ENCODE peak calls at places on chromosomes 12 and 14, in six cellular contexts. M is A549, R is GM12878, H is K562, K is endothelial cell of umbilical vein, T is HepG2. Y is an unnamed sample.
A peak's percentile ranks its signal among the peaks of the same experiment; 100 is the strongest.

GRCh38 chr14:54285030-54285429 is 111.8 kb upstream of the CDKN3 start:
- DNase-seq in M (no peak), H (no peak), T (no peak), K (no peak), R (no peak), Y (no peak)

GRCh38 chr14:95265106-95266094 is 54.3 kb downstream of the CLMN start:
- DNase-seq in T (peak; percentile 95), H (no peak), K (peak; percentile 96), M (peak; percentile 88), R (peak; percentile 96), Y (peak; percentile 76)

GRCh38 chr12:80400591-80400991 is 43.4 kb upstream of the PTPRQ start:
- DNase-seq in T (no peak), M (no peak), R (no peak), H (no peak), K (peak; percentile 26), Y (no peak)

GRCh38 chr12:49809369-49810158 is 18.6 kb downstream of the NCKAP5L start:
- DNase-seq in M (no peak), K (no peak), H (no peak), R (no peak), T (no peak), Y (peak; percentile 66)

GRCh38 chr12:10941916-10942607 is 3.0 kb upstream of the TAS2R14 start:
- DNase-seq in R (peak; percentile 9), H (no peak), T (peak; percentile 28), M (no peak), K (no peak), Y (no peak)

GRCh38 chr12:92332552-92332951 is 186.9 kb upstream of the BTG1 start:
- DNase-seq in R (no peak), M (no peak), T (no peak), H (no peak), K (no peak), Y (no peak)

GRCh38 chr14:94936411-94936892 is 166.5 kb upstream of the GSC start:
- DNase-seq in H (no peak), T (no peak), M (no peak), R (no peak), K (no peak), Y (no peak)

GRCh38 chr12:106032141-106032925 is 106.4 kb downstream of the NUAK1 start:
- DNase-seq in M (no peak), T (no peak), K (no peak), H (no peak), R (no peak), Y (no peak)

GRCh38 chr12:14952295-14952995 is 9.0 kb downstream of the ARHGDIB start:
- DNase-seq in M (peak; percentile 42), T (peak; percentile 42), H (no peak), R (no peak), K (peak; percentile 97), Y (peak; percentile 69)

GRCh38 chr12:52903285-52903854 is 1.5 kb downstream of the KRT8 start:
- DNase-seq in K (peak; percentile 75), R (no peak), H (peak; percentile 91), M (peak; percentile 50), T (peak; percentile 69), Y (peak; percentile 92)

GRCh38 chr12:39581592-39581991 is 38.0 kb downstream of the ABCD2 start:
- DNase-seq in R (no peak), M (no peak), H (no peak), T (no peak), K (peak; percentile 29), Y (no peak)

GRCh38 chr12:13539051-13539450 is 342.5 kb downstream of the EMP1 start:
- DNase-seq in R (no peak), K (no peak), M (no peak), T (no peak), H (no peak), Y (no peak)

GRCh38 chr12:26878661-26879119 is 45.7 kb upstream of the ITPR2 start:
- DNase-seq in R (no peak), K (peak; percentile 93), H (no peak), M (no peak), T (no peak), Y (no peak)

GRCh38 chr14:73289729-73290128 is 52.4 kb downstream of the PAPLN start:
- DNase-seq in R (no peak), H (no peak), T (no peak), M (no peak), K (no peak), Y (no peak)

GRCh38 chr12:124570810-124571209 is 3.4 kb upstream of the NCOR2 start:
- DNase-seq in M (no peak), T (no peak), R (no peak), K (no peak), H (no peak), Y (no peak)

GRCh38 chr12:124567035-124567672 is at the start of gene NCOR2:
- DNase-seq in K (no peak), T (no peak), R (no peak), M (no peak), H (peak; percentile 85), Y (peak; percentile 79)

GRCh38 chr12:124569375-124570148 is 2.1 kb upstream of the NCOR2 start:
- DNase-seq in R (no peak), M (no peak), K (no peak), H (no peak), T (no peak), Y (no peak)

GRCh38 chr12:124567673-124568373 is 411 bp upstream of the NCOR2 start:
- DNase-seq in T (peak; percentile 19), R (no peak), M (peak; percentile 84), H (peak; percentile 92), K (peak; percentile 70), Y (peak; percentile 92)

DNA sequence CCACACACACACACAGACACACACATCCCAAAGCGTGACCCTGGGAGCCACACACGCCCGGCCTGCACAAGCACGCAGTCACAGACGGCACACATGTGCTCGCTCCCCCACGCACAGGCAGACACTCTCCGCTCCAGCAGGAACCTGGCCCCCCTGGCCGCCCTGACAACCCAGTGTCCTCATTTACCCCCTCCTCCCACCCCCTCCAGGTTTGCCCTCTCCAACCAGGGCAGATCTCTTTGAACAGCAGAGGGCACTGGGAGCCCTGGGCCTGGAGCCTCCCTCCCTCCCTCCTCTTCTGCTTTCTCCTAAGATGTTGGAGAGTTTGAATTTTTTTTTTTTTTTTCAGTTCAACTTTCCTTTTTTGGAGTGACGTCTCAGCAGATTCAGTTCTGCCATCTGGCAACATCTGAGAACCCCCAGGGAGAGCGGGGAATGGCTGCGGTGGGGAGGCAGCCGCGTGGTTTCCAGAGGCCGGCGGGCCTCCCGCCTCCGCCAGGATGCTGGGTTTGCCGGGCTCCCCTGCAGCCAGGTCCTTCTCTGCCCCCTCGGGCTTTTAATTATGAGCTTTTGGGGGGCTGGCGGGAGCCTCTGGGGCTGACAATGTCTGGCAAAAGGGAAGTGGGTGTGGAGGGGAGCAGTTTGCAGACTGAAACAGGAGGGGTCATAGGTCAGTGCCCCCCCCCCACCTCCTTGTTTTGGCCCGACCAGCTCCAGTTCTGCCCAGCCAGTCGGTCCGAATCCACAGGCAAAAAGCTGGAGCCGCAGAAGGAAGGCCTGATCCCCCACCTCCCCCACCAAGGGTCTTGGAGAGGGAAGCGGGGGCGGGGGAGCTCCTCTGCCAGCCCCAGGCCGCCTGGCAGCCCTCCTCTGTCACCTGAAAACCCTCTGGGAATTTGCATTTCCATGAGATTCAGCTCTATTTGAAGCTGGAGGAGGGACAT is 1.3 kb upstream of the NCOR2 start:
- DNase-seq in R (peak; percentile 53), K (no peak), M (no peak), T (no peak), H (no peak), Y (peak; percentile 98)
- TF ChIP-seq MYC in R (peak; percentile 28), K (no peak), M (no peak), T (no peak), H (no peak), Y (peak; percentile 83)

DNA sequence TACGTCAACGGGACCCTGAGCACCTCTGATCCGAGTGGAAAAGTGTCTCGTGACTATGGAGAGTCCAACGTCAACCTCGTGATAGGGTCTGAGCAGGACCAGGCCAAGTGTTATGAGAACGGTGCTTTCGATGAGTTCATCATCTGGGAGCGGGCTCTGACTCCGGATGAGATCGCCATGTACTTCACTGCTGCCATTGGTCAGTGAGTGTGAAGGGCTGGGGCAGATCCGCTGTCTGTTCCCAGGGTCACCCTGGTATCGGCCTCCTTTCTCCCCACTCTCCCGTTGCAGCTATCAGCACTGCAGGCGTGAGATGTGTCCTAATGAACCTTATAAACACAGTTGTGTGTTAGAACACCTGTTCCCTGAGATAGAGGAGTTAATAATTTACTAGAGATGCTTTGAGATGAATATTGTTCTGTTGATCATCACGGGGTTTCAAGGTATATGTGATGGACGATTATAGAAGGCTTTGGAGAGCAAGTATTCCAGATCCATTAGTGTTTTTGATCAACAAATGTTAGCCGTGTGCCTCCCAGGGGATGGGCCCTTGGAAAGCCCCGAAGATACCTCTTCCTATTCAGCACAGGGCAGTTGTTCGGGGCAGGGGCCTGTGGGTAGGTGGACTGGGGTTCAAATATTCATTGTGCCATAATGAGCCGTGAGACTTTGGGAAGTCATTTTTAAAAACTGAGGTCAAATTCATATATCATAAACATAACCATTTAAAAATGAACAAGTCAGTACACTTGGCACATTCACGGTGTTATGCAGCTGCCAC is 33.6 kb downstream of the ADGRD1 start:
- DNase-seq in H (no peak), K (no peak), M (no peak), R (no peak), T (peak; percentile 25), Y (no peak)
- TF ChIP-seq MAX in H (no peak), K (no peak), M (no peak), R (no peak), T (no peak), Y (no peak)

GRCh38 chr14:51527073-51527472 is 124.6 kb upstream of the FRMD6 start:
- DNase-seq in K (no peak), M (no peak), R (no peak), H (no peak), T (no peak), Y (no peak)
- TF ChIP-seq MYC in K (no peak), M (no peak), R (no peak), H (no peak), T (no peak), Y (no peak)

GRCh38 chr12:132186857-132187620 is 42.8 kb downstream of the NOC4L start:
- DNase-seq in T (no peak), H (no peak), K (no peak), R (no peak), M (no peak), Y (no peak)

GRCh38 chr12:132186208-132186856 is 42.1 kb downstream of the NOC4L start:
- DNase-seq in K (no peak), M (no peak), H (no peak), T (no peak), R (no peak), Y (peak; percentile 46)

GRCh38 chr12:132189378-132190011 is 45.2 kb downstream of the NOC4L start:
- DNase-seq in H (peak; percentile 96), T (no peak), R (peak; percentile 31), K (peak; percentile 77), M (peak; percentile 94), Y (peak; percentile 99)

GRCh38 chr12:132188451-132189298 is 44.4 kb downstream of the NOC4L start:
- DNase-seq in T (no peak), H (no peak), M (peak; percentile 28), K (no peak), R (no peak), Y (no peak)

DNA sequence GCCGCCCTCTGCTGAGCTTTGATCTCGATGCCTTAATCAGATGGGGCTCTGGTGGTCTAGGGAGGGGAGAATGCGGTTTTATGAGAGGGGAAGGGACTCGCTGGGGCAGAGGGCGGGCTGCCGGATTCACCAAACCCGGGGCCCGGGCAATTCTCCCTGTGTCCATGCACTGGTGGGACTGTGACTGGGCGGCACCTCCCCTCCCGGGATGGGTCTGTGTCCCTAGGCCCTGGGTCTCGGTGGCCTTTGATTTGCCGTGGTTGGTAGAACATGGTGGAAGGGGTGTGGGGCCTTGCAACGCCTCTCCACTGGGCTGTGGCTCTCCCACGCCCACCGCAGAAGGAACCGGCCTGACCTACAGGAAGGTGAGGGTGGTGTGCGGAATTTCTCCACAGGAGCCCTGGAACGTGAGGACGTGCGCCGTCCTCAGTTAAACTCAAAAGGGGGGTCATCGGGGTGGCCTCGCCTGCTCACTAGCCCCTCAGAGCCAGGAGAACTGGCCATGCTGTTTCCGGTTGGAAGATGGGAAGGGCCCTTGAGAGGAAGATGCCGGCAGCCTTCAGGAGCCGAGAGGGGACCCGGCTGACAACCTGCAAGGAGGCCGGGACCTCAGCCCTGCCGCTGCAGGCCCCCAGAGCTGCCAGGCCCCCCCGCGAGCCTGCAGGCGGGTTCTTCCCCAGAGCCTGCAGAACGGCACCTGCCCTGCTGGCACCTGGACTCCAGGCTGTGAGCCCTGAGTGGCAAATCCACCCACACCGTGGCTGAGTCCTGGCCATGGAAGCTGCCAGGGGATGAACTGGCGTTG is 43.6 kb downstream of the NOC4L start:
- DNase-seq in K (no peak), M (no peak), H (no peak), R (no peak), T (no peak), Y (no peak)
- TF ChIP-seq MAX in K (no peak), M (no peak), H (no peak), R (no peak), T (no peak), Y (no peak)